ENCODE peak calls at places on chromosomes 11 and 22, in five cellular contexts. T is right lobe of liver, F is prostate gland, I is DND-41, P is left lung. K is an unnamed sample.

GRCh38 chr11:119729581-119730346 is 764 bp upstream of the NECTIN1 start:
- DNase-seq in T (peak; percentile 69), F (peak; percentile 68), I (no peak), P (peak; percentile 85), K (peak; percentile 88)

GRCh38 chr22:19038728-19039447 is 83.3 kb downstream of the DGCR2 start:
- DNase-seq in T (peak; percentile 50), F (no peak), I (no peak), P (peak; percentile 60), K (no peak)

GRCh38 chr11:10410844-10411200 is 44.2 kb upstream of the AMPD3 start:
- DNase-seq in T (no peak), F (no peak), I (no peak), P (no peak), K (no peak)

GRCh38 chr22:44550666-44551491 is 52.8 kb upstream of the RTL6 start:
- DNase-seq in T (peak; percentile 67), F (peak; percentile 39), I (no peak), P (no peak), K (no peak)

GRCh38 chr11:126115820-126116319 is 53.2 kb upstream of the CDON start:
- DNase-seq in T (peak; percentile 87), F (peak; percentile 84), I (no peak), P (peak; percentile 80), K (peak; percentile 80)

GRCh38 chr11:128465531-128465930 is 121.8 kb downstream of the ETS1 start:
- DNase-seq in T (no peak), F (no peak), I (no peak), P (no peak), K (no peak)

GRCh38 chr11:40186401-40187091 is 1272.9 kb downstream of the LRRC4C start:
- DNase-seq in T (no peak), F (no peak), I (no peak), P (no peak), K (no peak)

GRCh38 chr11:77198440-77198849 is 70.4 kb downstream of the MYO7A start:
- DNase-seq in T (peak; percentile 47), F (no peak), I (peak; percentile 57), P (no peak), K (no peak)

GRCh38 chr11:5620606-5621521 is 3.9 kb upstream of the TRIM34 start:
- DNase-seq in T (no peak), F (peak; percentile 43), I (no peak), P (no peak), K (no peak)

GRCh38 chr22:46297151-46297819 is 615 bp downstream of the GTSE1 start:
- DNase-seq in T (no peak), F (no peak), I (peak; percentile 45), P (no peak), K (no peak)

GRCh38 chr11:19560156-19560555 is 152.5 kb upstream of the NAV2 start:
- DNase-seq in T (no peak), F (no peak), I (no peak), P (no peak), K (no peak)

GRCh38 chr11:58926251-58926650 is 13.0 kb upstream of the GLYATL1 start:
- DNase-seq in T (no peak), F (peak; percentile 74), I (no peak), P (no peak), K (no peak)

GRCh38 chr11:128525411-128526243 is 61.7 kb downstream of the ETS1 start:
- DNase-seq in T (no peak), F (no peak), I (peak; percentile 39), P (no peak), K (no peak)

GRCh38 chr22:23534851-23535717 is 45.0 kb downstream of the IGLL1 start:
- DNase-seq in T (peak; percentile 38), F (no peak), I (no peak), P (peak; percentile 75), K (no peak)

GRCh38 chr11:118437046-118437735 is 899 bp downstream of the KMT2A start:
- DNase-seq in T (peak; percentile 64), F (peak; percentile 44), I (peak; percentile 57), P (no peak), K (peak; percentile 61)

GRCh38 chr11:76588455-76589325 is 81.9 kb downstream of the LRRC32 start:
- DNase-seq in T (peak; percentile 79), F (no peak), I (no peak), P (peak; percentile 88), K (no peak)

GRCh38 chr11:11284481-11284880 is 68.6 kb downstream of the CSNK2A3 start:
- DNase-seq in T (no peak), F (no peak), I (no peak), P (no peak), K (no peak)

GRCh38 chr11:18802381-18803257 is 11.0 kb upstream of the PTPN5 start:
- DNase-seq in T (no peak), F (peak; percentile 76), I (peak; percentile 53), P (no peak), K (peak; percentile 27)

GRCh38 chr22:30882181-30882771 is 86.3 kb downstream of the MORC2 start:
- DNase-seq in T (peak; percentile 31), F (no peak), I (no peak), P (no peak), K (no peak)

GRCh38 chr22:48743601-48744282 is 1083.9 kb downstream of the BRD1 start:
- DNase-seq in T (peak; percentile 27), F (no peak), I (no peak), P (peak; percentile 55), K (peak; percentile 34)

GRCh38 chr22:47388778-47389177 is 626.3 kb downstream of the TBC1D22A start:
- DNase-seq in T (peak; percentile 26), F (no peak), I (no peak), P (no peak), K (peak; percentile 15)

GRCh38 chr11:28242596-28242995 is 134.4 kb downstream of the METTL15 start:
- DNase-seq in T (no peak), F (no peak), I (no peak), P (no peak), K (no peak)

GRCh38 chr11:61683961-61684869 is 4.0 kb downstream of the DAGLA start:
- DNase-seq in T (no peak), F (no peak), I (no peak), P (no peak), K (no peak)

GRCh38 chr11:57978686-57979531 is 44.8 kb upstream of the OR9Q1 start:
- DNase-seq in T (no peak), F (no peak), I (no peak), P (no peak), K (no peak)

GRCh38 chr11:130148927-130149326 is 10.7 kb upstream of the ST14 start:
- DNase-seq in T (no peak), F (no peak), I (no peak), P (no peak), K (no peak)

GRCh38 chr22:19132153-19132552 is 1.0 kb downstream of the TSSK2 start:
- DNase-seq in T (no peak), F (no peak), I (no peak), P (no peak), K (no peak)

GRCh38 chr22:39654959-39655579 is 84.5 kb downstream of the CACNA1I start:
- DNase-seq in T (no peak), F (no peak), I (no peak), P (no peak), K (no peak)

GRCh38 chr11:132858203-132858602 is 674.1 kb downstream of the OPCML start:
- DNase-seq in T (no peak), F (no peak), I (peak; percentile 39), P (no peak), K (no peak)
- TF ChIP-seq CTCF in T (peak; percentile 8), F (no peak), I (peak; percentile 34), P (no peak), K (no peak)

GRCh38 chr11:135036488-135037297 is 624.7 kb upstream of the B3GAT1 start:
- DNase-seq in T (no peak), F (no peak), I (no peak), P (no peak), K (no peak)
- H3K4me1 ChIP-seq in T (no peaks in the 10 kb centered on the region), F (no peaks in the 10 kb centered on the region), I (no peaks in the 10 kb centered on the region), P (no peaks in the 10 kb centered on the region), K (no peaks in the 10 kb centered on the region)

DNA sequence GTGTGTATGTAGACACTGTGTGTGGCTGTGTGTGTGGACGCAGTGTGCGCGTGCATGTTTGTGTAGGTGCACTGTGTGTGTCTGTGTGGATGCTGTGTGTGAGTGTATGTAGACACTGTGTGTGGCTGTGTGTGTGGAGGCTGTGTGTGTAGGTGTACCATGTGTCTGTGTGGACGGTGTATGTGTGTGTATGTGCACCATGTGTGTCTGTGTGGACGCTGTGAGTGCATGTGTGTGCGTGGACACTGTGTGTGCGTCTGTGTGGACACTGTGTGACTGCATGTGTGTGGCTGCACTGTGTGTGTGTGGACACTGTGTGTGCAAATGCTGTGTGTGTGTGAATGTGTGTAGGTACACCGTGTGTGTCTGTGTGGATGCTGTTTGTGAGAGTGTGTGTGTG is 10.3 kb downstream of the TRPM5 start:
- DNase-seq in T (peak; percentile 29), F (no peak), I (no peak), P (peak; percentile 40), K (no peak)
- H3K27me3 ChIP-seq in T (no peaks in the 10 kb centered on the region), F (no peaks in the 10 kb centered on the region), I (no peaks in the 10 kb centered on the region), P (no peaks in the 10 kb centered on the region), K (peaks cover 9% of the 10 kb centered on the region)

GRCh38 chr22:34620832-34621231 is 445.1 kb upstream of the ISX start:
- DNase-seq in T (no peak), F (no peak), I (peak; percentile 40), P (no peak), K (no peak)

GRCh38 chr22:34623580-34623979 is 442.4 kb upstream of the ISX start:
- DNase-seq in T (no peak), F (no peak), I (no peak), P (no peak), K (no peak)

GRCh38 chr22:34622602-34623001 is 443.4 kb upstream of the ISX start:
- DNase-seq in T (no peak), F (no peak), I (no peak), P (no peak), K (no peak)
- TF ChIP-seq CTCF in T (no peak), F (no peak), I (no peak), P (no peak), K (no peak)